ENCODE peak calls at places on chromosome 22, in eight cellular contexts. C is iPS DF 6.9; M is effector CD8-positive, alpha-beta T cell; I is GM10248; U is WTC11; O is neural crest cell; B is stimulated activated CD8-positive, alpha-beta memory T cell treated with anti-CD3 and anti-CD28 coated beads, Interleukin-15, amount 100 ng/mL, for 4 hours; V is left cardiac atrium. X is an unnamed sample.

GRCh38 chr22:40757071-40757470 is 62.1 kb downstream of the SLC25A17 start:
- DNase-seq in C (no peak), M (no peak), I (no peak), U (no peak), O (no peak), B (no peak), V (no peak), X (no peak)

GRCh38 chr22:38826801-38827200 is 17.0 kb downstream of the NPTXR start:
- DNase-seq in C (no peak), M (no peak), I (no peak), U (no peak), O (no peak), B (no peak), V (no peak), X (no peak)

GRCh38 chr22:27965547-27965946 is 46.5 kb upstream of the PITPNB start:
- DNase-seq in C (no peak), M (no peak), I (no peak), U (no peak), O (no peak), B (no peak), V (no peak), X (no peak)

GRCh38 chr22:24418786-24419479 is 8.5 kb upstream of the ADORA2A start:
- DNase-seq in C (no peak), M (no peak), I (no peak), U (no peak), O (no peak), B (no peak), V (no peak), X (no peak)

GRCh38 chr22:44329179-44329796 is 16.5 kb upstream of the SHISAL1 start:
- DNase-seq in C (no peak), M (no peak), I (peak; percentile 74), U (no peak), O (no peak), B (no peak), V (no peak), X (no peak)

GRCh38 chr22:23306438-23306921 is 126.2 kb downstream of the BCR start:
- DNase-seq in C (no peak), M (no peak), I (no peak), U (no peak), O (no peak), B (no peak), V (peak; percentile 70), X (peak; percentile 1)

GRCh38 chr22:40668611-40669390 is 10.5 kb upstream of the MCHR1 start:
- DNase-seq in C (no peak), M (no peak), I (no peak), U (no peak), O (no peak), B (no peak), V (no peak), X (no peak)

GRCh38 chr22:35900483-35901168 is 128.0 kb downstream of the RBFOX2 start:
- DNase-seq in C (no peak), M (no peak), I (no peak), U (no peak), O (no peak), B (no peak), V (no peak), X (peak; percentile 55)

GRCh38 chr22:44449061-44449682 is 48.9 kb downstream of the RTL6 start:
- DNase-seq in C (no peak), M (no peak), I (no peak), U (no peak), O (no peak), B (no peak), V (no peak), X (no peak)

GRCh38 chr22:43262990-43263644 is 76.2 kb upstream of the TTLL12 start:
- DNase-seq in C (no peak), M (no peak), I (peak; percentile 64), U (no peak), O (peak; percentile 23), B (no peak), V (peak; percentile 40), X (no peak)

GRCh38 chr22:40257979-40258378 is 80.3 kb downstream of the TNRC6B start:
- DNase-seq in C (no peak), M (no peak), I (no peak), U (no peak), O (no peak), B (no peak), V (no peak), X (no peak)

GRCh38 chr22:20131856-20132685 is 467 bp downstream of the ZDHHC8 start:
- DNase-seq in C (no peak), M (no peak), I (no peak), U (no peak), O (no peak), B (no peak), V (peak; percentile 64), X (no peak)

GRCh38 chr22:45554040-45554406 is 51.3 kb downstream of the FBLN1 start:
- DNase-seq in C (no peak), M (no peak), I (no peak), U (no peak), O (no peak), B (no peak), V (no peak), X (no peak)

GRCh38 chr22:32760396-32760795 is 41.1 kb upstream of the TIMP3 start:
- DNase-seq in C (no peak), M (no peak), I (no peak), U (no peak), O (no peak), B (no peak), V (no peak), X (no peak)

GRCh38 chr22:42544686-42545085 is 9.1 kb upstream of the SERHL2 start:
- DNase-seq in C (no peak), M (no peak), I (no peak), U (no peak), O (no peak), B (no peak), V (no peak), X (no peak)

GRCh38 chr22:44648821-44649566 is 53.0 kb upstream of the PRR5 start:
- DNase-seq in C (no peak), M (no peak), I (no peak), U (no peak), O (no peak), B (no peak), V (no peak), X (no peak)

GRCh38 chr22:41446057-41446501 is 522 bp downstream of the TOB2 start:
- DNase-seq in C (no peak), M (no peak), I (no peak), U (peak; percentile 36), O (no peak), B (no peak), V (peak; percentile 50), X (no peak)

GRCh38 chr22:41775976-41776375 is 24.5 kb upstream of the CCDC134 start:
- DNase-seq in C (no peak), M (no peak), I (no peak), U (no peak), O (no peak), B (no peak), V (no peak), X (no peak)

GRCh38 chr22:44057411-44057987 is 33.4 kb downstream of the PARVB start:
- DNase-seq in C (no peak), M (no peak), I (no peak), U (no peak), O (no peak), B (no peak), V (peak; percentile 78), X (no peak)

GRCh38 chr22:25409240-25409639 is 155.2 kb upstream of the GRK3 start:
- DNase-seq in C (no peak), M (no peak), I (no peak), U (no peak), O (no peak), B (no peak), V (no peak), X (no peak)

GRCh38 chr22:39463931-39464390 is 7.1 kb downstream of the MGAT3 start:
- DNase-seq in C (no peak), M (no peak), I (no peak), U (no peak), O (no peak), B (no peak), V (peak; percentile 73), X (peak; percentile 85)

GRCh38 chr22:50274311-50274710 is 4.1 kb upstream of the MAPK11 start:
- DNase-seq in C (no peak), M (no peak), I (peak; percentile 64), U (no peak), O (no peak), B (no peak), V (peak; percentile 61), X (peak; percentile 88)

GRCh38 chr22:40453676-40454075 is 83.3 kb downstream of the SGSM3 start:
- DNase-seq in C (no peak), M (no peak), I (no peak), U (no peak), O (no peak), B (no peak), V (no peak), X (no peak)

GRCh38 chr22:26979294-26979693 is 321.9 kb downstream of the MIAT start:
- DNase-seq in C (no peak), M (no peak), I (no peak), U (peak; percentile 30), O (no peak), B (no peak), V (no peak), X (no peak)

GRCh38 chr22:24424001-24424900 is 3.1 kb upstream of the ADORA2A start:
- DNase-seq in C (no peak), M (no peak), I (peak; percentile 48), U (peak; percentile 58), O (no peak), B (no peak), V (no peak), X (no peak)

GRCh38 chr22:25085930-25086901 is 113.4 kb upstream of the CRYBB3 start:
- DNase-seq in C (no peak), M (no peak), I (peak; percentile 78), U (no peak), O (no peak), B (no peak), V (peak; percentile 77), X (peak; percentile 7)

GRCh38 chr22:21446128-21446826 is 20.9 kb upstream of the TMEM191C start:
- DNase-seq in C (no peak), M (no peak), I (no peak), U (peak; percentile 8), O (no peak), B (no peak), V (peak; percentile 17), X (no peak)

GRCh38 chr22:44746836-44747519 is 5.4 kb upstream of the ARHGAP8 start:
- DNase-seq in C (no peak), M (no peak), I (no peak), U (no peak), O (no peak), B (no peak), V (no peak), X (no peak)

GRCh38 chr22:47064416-47064815 is 302.0 kb downstream of the TBC1D22A start:
- DNase-seq in C (no peak), M (no peak), I (no peak), U (no peak), O (no peak), B (no peak), V (no peak), X (no peak)

GRCh38 chr22:35627267-35628041 is 10.3 kb upstream of the MB start:
- DNase-seq in C (peak; percentile 58), M (peak; percentile 2), I (peak; percentile 74), U (peak; percentile 70), O (no peak), B (peak; percentile 34), V (peak; percentile 87), X (peak; percentile 39)

GRCh38 chr22:20169253-20169822 is 18.5 kb upstream of the CCDC188 start:
- DNase-seq in C (no peak), M (no peak), I (no peak), U (no peak), O (no peak), B (no peak), V (no peak), X (no peak)

GRCh38 chr22:38989461-38989860 is 7.3 kb downstream of the APOBEC3B start:
- DNase-seq in C (no peak), M (no peak), I (no peak), U (no peak), O (no peak), B (no peak), V (no peak), X (no peak)

GRCh38 chr22:26431151-26431995 is 2.3 kb downstream of the ASPHD2 start:
- DNase-seq in C (no peak), M (no peak), I (peak; percentile 53), U (no peak), O (no peak), B (no peak), V (no peak), X (no peak)

GRCh38 chr22:29259253-29259899 is 8.4 kb downstream of the RHBDD3 start:
- DNase-seq in C (no peak), M (no peak), I (no peak), U (peak; percentile 39), O (no peak), B (no peak), V (no peak), X (no peak)